ENCODE peak calls at places on chromosomes 4 and X, in five cellular contexts. S is activated naive CD4-positive, alpha-beta T cell treated with Interleukin-2 at 50 U/mL for 16 hours; Y is kidney glomerular epithelial cell; N is BJ; Z is EL. R is an unnamed sample.
A peak's percentile ranks its signal among the peaks of the same experiment; 100 is the strongest.

GRCh38 chr4:41281038-41281634 is 24.4 kb downstream of the UCHL1 start:
- DNase-seq in S (no peak), Y (peak; percentile 91), N (no peak), Z (peak; percentile 85), R (no peak)

GRCh38 chrX:152878976-152879755 is 18.7 kb upstream of the ZNF185 start:
- DNase-seq in S (no peak), Y (peak; percentile 70), N (no peak), Z (no peak), R (no peak)

GRCh38 chr4:83393908-83394307 is 59.3 kb upstream of the HPSE start:
- DNase-seq in S (no peak), Y (no peak), N (no peak), Z (no peak), R (no peak)

GRCh38 chrX:13000311-13000811 is 25.5 kb downstream of the TMSB4X start:
- DNase-seq in S (peak; percentile 23), Y (no peak), N (no peak), Z (no peak), R (no peak)

GRCh38 chr4:6271701-6272465 is 2.2 kb downstream of the WFS1 start:
- DNase-seq in S (no peak), Y (no peak), N (no peak), Z (no peak), R (peak; percentile 82)

GRCh38 chrX:70134116-70134477 is 850 bp downstream of the IGBP1 start:
- DNase-seq in S (no peak), Y (no peak), N (no peak), Z (peak; percentile 12), R (no peak)

GRCh38 chr4:52864816-52865215 is 2.7 kb downstream of the RASL11B start:
- DNase-seq in S (no peak), Y (no peak), N (no peak), Z (no peak), R (no peak)

GRCh38 chr4:76554630-76555029 is 119.6 kb downstream of the SHROOM3 start:
- DNase-seq in S (no peak), Y (no peak), N (no peak), Z (no peak), R (no peak)

GRCh38 chr4:76238236-76238635 is 13.3 kb upstream of the FAM47E start:
- DNase-seq in S (no peak), Y (no peak), N (no peak), Z (no peak), R (no peak)

GRCh38 chr4:118284169-118284568 is 68.6 kb downstream of the PRSS12 start:
- DNase-seq in S (no peak), Y (no peak), N (no peak), Z (peak; percentile 13), R (no peak)

R was measured in Right ventricle myocardium superior.